ENCODE peak calls at places on chromosomes 13 and 19, in six cellular contexts. E is mesendoderm; C is transverse colon; V is BJ; D is CD8-positive, alpha-beta T cell; R is fibroblast of lung. W is an unnamed sample. For H3K36me3, the result is how much of the 10 kb centered on the place peaks cover.

GRCh38 chr13:50116430-50116973 is 101.3 kb downstream of the KCNRG start:
- DNase-seq in E (no peak), D (no peak), R (peak), V (no peak), C (no peak), W (no peak)

GRCh38 chr19:5585461-5586299 is 17.9 kb upstream of the TINCR start:
- DNase-seq in D (no peak), V (no peak), R (no peak), E (peak), C (no peak), W (no peak)

GRCh38 chr13:25292301-25292700 is 5.0 kb upstream of the MTMR6 start:
- DNase-seq in E (peak), V (no peak), C (no peak), D (no peak), R (peak), W (no peak)

GRCh38 chr13:98478134-98479129 is 98.5 kb downstream of the STK24 start:
- DNase-seq in D (no peak), C (no peak), R (peak), V (no peak), E (peak), W (no peak)

GRCh38 chr13:113946409-113947181 is 27.3 kb downstream of the C13orf46 start:
- DNase-seq in R (no peak), D (no peak), C (no peak), E (no peak), V (no peak), W (no peak)

GRCh38 chr19:35099897-35100275 is 15.7 kb upstream of the FXYD3 start:
- DNase-seq in E (no peak), D (no peak), V (no peak), R (no peak), C (no peak), W (no peak)

GRCh38 chr13:75864718-75865117 is 228.6 kb downstream of the LMO7 start:
- DNase-seq in D (no peak), E (no peak), R (peak), C (no peak), V (no peak), W (no peak)

GRCh38 chr19:21841081-21841783 is 5.2 kb upstream of the ZNF43 start:
- DNase-seq in C (no peak), E (no peak), V (no peak), R (no peak), D (no peak), W (peak)

GRCh38 chr19:8610041-8610927 is at the start of gene ADAMTS10:
- DNase-seq in V (no peak), D (peak), C (peak), R (peak), E (peak), W (peak)

GRCh38 chr19:53132231-53132991 is at the start of gene ZNF415:
- DNase-seq in E (peak), C (peak), V (peak), D (peak), R (peak), W (peak)

GRCh38 chr13:31394491-31394890 is 194.7 kb downstream of the B3GLCT start:
- DNase-seq in V (no peak), R (no peak), E (no peak), D (no peak), C (no peak), W (no peak)

GRCh38 chr19:2578391-2578826 is 102.5 kb downstream of the GADD45B start:
- DNase-seq in C (peak), V (no peak), D (no peak), E (peak), R (peak), W (peak)

GRCh38 chr19:4448147-4448985 is 9.2 kb downstream of the UBXN6 start:
- DNase-seq in V (no peak), R (no peak), E (no peak), C (no peak), D (no peak), W (no peak)

GRCh38 chr13:113835461-113836274 is 28.2 kb downstream of the GAS6 start:
- DNase-seq in D (no peak), C (no peak), E (peak), R (peak), V (peak), W (peak)

GRCh38 chr13:99269627-99270252 is 11.6 kb upstream of the GPR18 start:
- DNase-seq in E (peak), D (no peak), V (no peak), R (peak), C (no peak), W (peak)

GRCh38 chr13:71499235-71499634 is 367.8 kb downstream of the DACH1 start:
- DNase-seq in D (no peak), C (no peak), R (no peak), V (no peak), E (no peak), W (no peak)

GRCh38 chr19:48258350-48258749 is 2.6 kb upstream of the CARD8 start:
- DNase-seq in R (no peak), D (no peak), E (no peak), V (no peak), C (no peak), W (no peak)

GRCh38 chr13:84823528-84823927 is 941.3 kb upstream of the SLITRK1 start:
- DNase-seq in R (no peak), D (no peak), C (no peak), E (no peak), V (no peak), W (no peak)

GRCh38 chr19:18063463-18063862 is 23.3 kb downstream of the IL12RB1 start:
- DNase-seq in C (no peak), R (no peak), V (no peak), E (peak), D (peak), W (peak)

GRCh38 chr19:45177817-45178261 is at the start of gene TRAPPC6A:
- DNase-seq in E (no peak), R (peak), D (no peak), C (no peak), V (no peak), W (no peak)

GRCh38 chr19:50739841-50740426 is 16.8 kb downstream of the CLEC11A start:
- DNase-seq in C (no peak), V (no peak), E (peak), R (no peak), D (no peak), W (no peak)

GRCh38 chr13:106499905-106500304 is 35.6 kb downstream of the EFNB2 start:
- DNase-seq in E (no peak), C (no peak), R (no peak), V (no peak), D (no peak), W (no peak)

GRCh38 chr13:51988988-51989618 is 22.1 kb downstream of the ATP7B start:
- DNase-seq in D (no peak), V (no peak), E (no peak), R (no peak), C (no peak), W (no peak)

GRCh38 chr19:4187313-4188122 is 5.0 kb downstream of the ANKRD24 start:
- DNase-seq in E (no peak), C (no peak), R (no peak), V (no peak), D (no peak), W (no peak)

GRCh38 chr13:29901714-29902631 is 51.6 kb upstream of the UBL3 start:
- DNase-seq in C (peak), D (peak), E (peak), R (peak), V (peak), W (peak)

GRCh38 chr13:40438999-40439797 is 227.2 kb downstream of the FOXO1 start:
- DNase-seq in C (no peak), E (no peak), V (no peak), D (no peak), R (peak), W (peak)

DNA sequence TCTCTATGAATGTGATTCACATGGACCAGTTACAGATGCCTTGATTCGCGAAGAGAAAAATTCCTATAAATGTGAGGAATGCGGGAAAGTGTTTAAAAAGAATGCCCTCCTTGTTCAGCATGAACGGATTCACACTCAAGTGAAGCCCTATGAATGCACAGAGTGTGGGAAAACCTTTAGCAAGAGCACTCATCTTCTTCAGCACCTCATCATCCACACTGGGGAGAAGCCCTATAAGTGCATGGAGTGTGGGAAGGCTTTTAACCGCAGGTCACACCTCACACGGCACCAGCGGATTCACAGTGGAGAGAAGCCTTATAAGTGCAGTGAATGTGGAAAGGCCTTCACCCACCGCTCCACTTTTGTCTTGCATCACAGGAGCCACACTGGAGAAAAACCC is 7.7 kb downstream of the ZNF543 start:
- DNase-seq in V (no peak), E (no peak), D (no peak), R (no peak), C (no peak), W (no peak)
- H3K4me3 ChIP-seq in V (no peak), E (no peak), D (no peak), R (no peak), C (no peak), W (no peak)

GRCh38 chr13:73857106-73857505 is 277.1 kb downstream of the KLF12 start:
- DNase-seq in E (no peak), C (no peak), D (no peak), R (no peak), V (no peak), W (no peak)
- H3K36me3 ChIP-seq in E (under half), C (under half), D (under half), R (under half), V (under half), W (under half)

GRCh38 chr19:49342291-49342721 is 7.1 kb downstream of the CD37 start:
- DNase-seq in C (peak), E (no peak), R (no peak), V (no peak), D (no peak), W (no peak)
- H3K4me3 ChIP-seq in C (no peak), E (no peak), R (no peak), V (no peak), D (no peak), W (no peak)

GRCh38 chr19:46390121-46390858 is 23.1 kb downstream of the CCDC8 start:
- DNase-seq in R (no peak), E (no peak), D (no peak), V (no peak), C (no peak), W (no peak)

GRCh38 chr19:46387713-46388130 is 25.6 kb downstream of the CCDC8 start:
- DNase-seq in V (no peak), C (no peak), D (no peak), E (no peak), R (no peak), W (no peak)

GRCh38 chr19:46386151-46386550 is 27.2 kb downstream of the CCDC8 start:
- DNase-seq in E (no peak), R (no peak), D (no peak), C (no peak), V (no peak), W (no peak)

GRCh38 chr19:46386996-46387712 is 26.2 kb downstream of the CCDC8 start:
- DNase-seq in E (no peak), C (no peak), V (no peak), D (no peak), R (no peak), W (peak)

GRCh38 chr19:46388311-46389095 is 24.9 kb downstream of the CCDC8 start:
- DNase-seq in C (no peak), R (no peak), E (no peak), D (no peak), V (no peak), W (peak)
- H3K36me3 ChIP-seq in C (under half), R (under half), E (under half), D (half or more), V (under half), W (under half)

DNA sequence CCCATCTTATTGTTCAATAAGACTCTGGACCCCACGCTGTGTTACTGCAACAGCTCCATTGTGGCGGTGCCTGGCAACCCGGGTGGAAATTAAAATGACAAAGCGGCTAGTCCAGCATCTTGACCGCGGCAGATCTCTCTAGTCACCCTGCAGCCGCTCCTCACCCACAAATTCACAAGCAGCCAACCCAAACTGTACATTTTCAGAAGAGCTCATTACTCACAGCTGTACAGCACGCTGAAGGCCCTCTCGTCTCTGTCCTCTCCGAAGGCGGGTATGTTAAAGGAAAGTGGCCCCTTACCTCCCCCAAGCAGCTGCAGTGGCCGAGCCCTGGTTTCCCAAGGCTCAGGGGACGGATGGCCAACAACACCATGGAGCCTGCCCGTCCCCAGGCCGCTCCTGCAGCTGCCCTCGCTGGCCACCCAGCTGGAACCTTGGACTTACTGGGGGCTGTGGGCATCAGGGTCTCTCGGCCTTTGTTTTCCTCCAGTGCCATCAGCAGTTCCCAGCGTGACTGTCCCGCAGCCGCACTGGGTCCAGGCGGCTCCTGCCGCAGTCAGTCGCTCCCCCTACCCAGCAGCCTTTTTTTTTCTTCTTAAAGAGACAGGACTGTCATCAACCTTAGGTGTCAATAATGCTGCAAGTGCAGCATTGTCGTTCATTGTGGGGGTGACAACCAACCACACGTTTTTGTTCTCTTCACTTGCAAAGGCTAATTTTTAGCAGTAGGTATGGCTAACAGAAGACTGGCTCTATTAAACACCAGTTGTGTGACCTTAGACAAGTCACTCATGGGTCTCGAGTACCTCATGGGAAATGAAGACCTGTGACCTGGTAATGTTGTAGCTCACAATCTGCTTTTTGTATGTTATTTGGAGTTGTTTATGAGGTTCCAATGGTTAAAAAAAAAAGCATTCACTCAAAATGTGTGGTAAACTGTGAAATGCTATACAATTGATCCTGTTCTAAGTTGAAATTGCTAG is at the start of gene SACS:
- DNase-seq in R (peak), E (peak), C (no peak), V (no peak), D (no peak), W (peak)
- H3K4me3 ChIP-seq in R (peak), E (peak), C (no peak), V (peak), D (no peak), W (peak)

W was measured in hepatocyte.